ENCODE peak calls at places on chromosomes 4 and X, in ten cellular contexts. J is osteocyte, T is heart right ventricle, P is glutamatergic neuron, N is fibroblast of lung, D is A549, U is cardiac muscle cell, E is astrocyte of the spinal cord, H is WTC11, R is progenitor cell of endocrine pancreas. A is an unnamed sample.

GRCh38 chrX:5051831-5052491 is 1176.7 kb downstream of the NLGN4X start:
- DNase-seq in U (peak; percentile 16), N (peak; percentile 96), R (no peak), D (peak; percentile 26), E (peak; percentile 90), P (no peak), T (no peak), H (no peak), J (no peak), A (no peak)

GRCh38 chr4:181281451-181281850 is 961.8 kb upstream of the TENM3 start:
- DNase-seq in H (no peak), D (no peak), E (no peak), R (no peak), N (no peak), U (no peak), J (no peak), P (no peak), T (no peak), A (no peak)

GRCh38 chr4:103948244-103949018 is 228.6 kb upstream of the TACR3 start:
- DNase-seq in N (no peak), R (no peak), P (no peak), J (no peak), D (no peak), U (no peak), H (peak; percentile 15), E (no peak), T (no peak), A (no peak)

GRCh38 chrX:78375894-78376293 is 48.5 kb upstream of the CYSLTR1 start:
- DNase-seq in R (no peak), T (no peak), N (no peak), E (no peak), D (no peak), J (no peak), H (no peak), P (no peak), U (no peak), A (no peak)

GRCh38 chr4:151575646-151576045 is 166.7 kb downstream of the FHIP1A start:
- DNase-seq in P (no peak), J (no peak), H (no peak), R (no peak), D (no peak), E (no peak), U (no peak), T (no peak), N (peak; percentile 30), A (no peak)

GRCh38 chr4:141207971-141208370 is 12.7 kb upstream of the ZNF330 start:
- DNase-seq in D (no peak), H (no peak), P (no peak), E (no peak), U (no peak), T (no peak), N (no peak), R (no peak), J (no peak), A (no peak)

GRCh38 chrX:22314692-22315091 is 42.0 kb downstream of the CBLL2 start:
- DNase-seq in N (peak; percentile 34), T (no peak), P (peak; percentile 14), U (no peak), J (no peak), H (no peak), D (no peak), R (no peak), E (no peak), A (no peak)

GRCh38 chr4:65893957-65894755 is 223.9 kb upstream of the EPHA5 start:
- DNase-seq in J (no peak), R (no peak), H (no peak), U (peak; percentile 8), P (no peak), N (peak; percentile 59), E (peak; percentile 59), D (no peak), T (no peak), A (no peak)

GRCh38 chr4:99011910-99012309 is 16.4 kb downstream of the METAP1 start:
- DNase-seq in H (no peak), N (no peak), U (no peak), J (no peak), E (no peak), P (no peak), D (no peak), T (no peak), R (no peak), A (no peak)

GRCh38 chr4:5750052-5750950 is 39.3 kb downstream of the EVC start:
- DNase-seq in N (peak; percentile 84), P (no peak), E (peak; percentile 77), U (peak; percentile 59), D (no peak), R (no peak), H (no peak), T (no peak), J (peak; percentile 32), A (no peak)

GRCh38 chr4:75513529-75514130 is 573 bp downstream of the RCHY1 start:
- DNase-seq in E (peak; percentile 18), H (no peak), T (no peak), J (no peak), N (peak; percentile 5), R (no peak), U (peak; percentile 14), D (no peak), P (no peak), A (no peak)

GRCh38 chrX:133307094-133307493 is 88.9 kb upstream of the TFDP3 start:
- DNase-seq in H (no peak), T (no peak), N (no peak), J (no peak), U (no peak), E (no peak), D (no peak), R (no peak), P (no peak), A (no peak)

DNA sequence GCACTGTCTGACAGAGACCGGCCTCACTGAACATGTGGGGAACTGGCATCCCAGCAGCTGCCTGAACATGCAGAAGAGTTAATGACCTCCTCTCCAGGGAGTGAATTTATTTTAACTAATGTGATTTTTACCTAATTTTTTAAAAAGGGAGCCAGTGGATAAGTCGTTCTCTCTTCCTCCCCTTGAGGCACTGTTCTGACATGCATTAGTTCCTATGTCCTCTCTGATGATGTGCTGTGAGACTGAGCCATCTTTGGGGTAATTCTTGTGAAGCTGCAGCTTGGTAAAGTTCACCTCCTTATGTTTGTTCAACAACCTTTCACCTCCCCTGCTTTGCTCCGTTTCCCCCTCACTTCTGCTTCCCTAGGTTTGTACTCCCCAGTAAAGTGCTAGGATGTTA is 139.7 kb downstream of the COL25A1 start:
- DNase-seq in N (no peak), J (no peak), D (no peak), H (no peak), R (no peak), P (no peak), E (no peak), U (no peak), T (no peak), A (no peak)
- TF ChIP-seq CTCF in N (no peak), J (no peak), D (no peak), H (no peak), R (peak; percentile 16), P (no peak), E (no peak), U (no peak), T (no peak), A (no peak)

DNA sequence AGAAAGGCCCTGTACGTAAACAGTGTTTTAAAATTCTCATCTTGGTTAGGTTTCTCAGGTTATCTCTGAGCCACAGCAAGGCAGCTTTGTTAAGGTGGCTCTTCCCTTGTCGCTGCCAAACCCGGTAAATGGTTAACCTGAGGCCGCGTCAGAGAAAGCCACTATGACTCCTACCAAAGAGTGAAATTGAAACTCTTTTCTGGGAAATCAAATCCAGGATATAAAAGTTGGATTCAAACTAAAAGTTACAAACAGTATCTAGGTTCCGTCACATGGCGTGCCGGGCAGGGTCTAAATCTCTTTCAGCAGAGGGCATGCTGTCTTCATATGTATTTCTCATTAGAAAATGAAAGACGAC is 433 bp downstream of the MMAA start:
- DNase-seq in E (no peak), R (no peak), D (peak; percentile 48), P (no peak), U (peak; percentile 53), H (no peak), J (no peak), T (peak; percentile 21), N (peak; percentile 62), A (no peak)
- TF ChIP-seq CTCF in E (no peak), R (no peak), D (no peak), P (no peak), U (no peak), H (no peak), J (no peak), T (no peak), N (no peak), A (no peak)

GRCh38 chrX:66408507-66408906 is 230.4 kb downstream of the EDA2R start:
- DNase-seq in E (no peak), U (no peak), D (no peak), J (no peak), H (no peak), T (no peak), P (no peak), N (no peak), R (no peak), A (no peak)
- TF ChIP-seq CTCF in E (no peak), U (no peak), D (no peak), J (no peak), H (no peak), T (no peak), P (no peak), N (no peak), R (no peak), A (no peak)

GRCh38 chr4:91111556-91111955 is 984.4 kb downstream of the CCSER1 start:
- DNase-seq in R (no peak), T (no peak), H (no peak), J (no peak), U (no peak), D (no peak), E (no peak), N (no peak), P (no peak), A (no peak)

GRCh38 chr4:91114386-91114785 is 987.2 kb downstream of the CCSER1 start:
- DNase-seq in D (no peak), P (no peak), U (no peak), R (no peak), T (no peak), E (no peak), N (no peak), J (no peak), H (no peak), A (no peak)

GRCh38 chr4:91116861-91117260 is 989.7 kb downstream of the CCSER1 start:
- DNase-seq in N (peak; percentile 5), H (no peak), T (no peak), J (no peak), D (no peak), E (peak; percentile 18), R (no peak), P (no peak), U (peak; percentile 30), A (no peak)

GRCh38 chr4:91108751-91109150 is 981.6 kb downstream of the CCSER1 start:
- DNase-seq in T (no peak), N (no peak), E (no peak), J (no peak), H (no peak), D (no peak), R (no peak), U (no peak), P (no peak), A (no peak)

DNA sequence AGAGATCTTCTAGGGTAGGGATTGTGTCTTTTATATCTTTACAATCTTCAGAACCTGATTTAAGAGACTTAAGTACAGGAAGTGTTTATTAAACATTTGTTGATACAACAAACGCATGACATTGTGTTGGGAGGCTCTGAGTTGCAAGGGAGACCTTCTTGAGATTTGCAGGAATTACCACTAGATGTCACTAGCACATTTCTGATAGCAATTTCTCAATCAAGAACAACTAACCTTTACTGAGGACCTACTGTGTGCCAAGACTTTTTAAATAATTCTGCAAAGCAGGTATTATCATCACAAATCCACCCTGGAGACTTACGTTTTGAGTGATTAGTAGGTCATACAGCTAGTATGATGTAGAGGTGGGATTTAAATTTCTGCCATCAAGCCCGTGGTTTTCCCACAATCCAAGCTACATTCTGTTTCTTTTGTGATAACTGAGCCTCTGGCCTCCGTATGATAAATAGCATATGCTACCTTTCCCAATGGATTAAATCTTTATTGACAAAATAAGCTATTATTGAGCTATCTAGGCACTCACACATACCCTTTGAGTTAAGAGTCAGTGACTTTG is 986.0 kb downstream of the CCSER1 start:
- DNase-seq in H (no peak), T (no peak), R (no peak), J (no peak), N (peak; percentile 20), U (peak; percentile 61), D (peak; percentile 3), P (no peak), E (peak; percentile 32), A (no peak)
- TF ChIP-seq CTCF in H (peak; percentile 56), T (peak; percentile 70), R (peak; percentile 76), J (peak; percentile 75), N (peak; percentile 69), U (peak; percentile 67), D (peak; percentile 71), P (peak; percentile 59), E (peak; percentile 63), A (peak; percentile 71)